ENCODE peak calls at places on chromosomes 3 and 15, in eight cellular contexts. One of them, this sample, is unnamed.

GRCh38 chr15:36519067-36519466 is 60.4 kb upstream of the CDIN1 start:
- DNase-seq in stomach: no peak
- DNase-seq in breast epithelium: no peak
- DNase-seq in transverse colon: no peak
- DNase-seq in prostate gland: no peak
- DNase-seq in GM23338: no peak
- DNase-seq in endothelial cell of umbilical vein: no peak
- DNase-seq in Panc1: no peak
- DNase-seq in this sample: no peak

GRCh38 chr15:76994001-76994400 is 925 bp upstream of the PSTPIP1 start:
- DNase-seq in stomach: peak
- DNase-seq in breast epithelium: no peak
- DNase-seq in transverse colon: peak
- DNase-seq in prostate gland: no peak
- DNase-seq in GM23338: no peak
- DNase-seq in endothelial cell of umbilical vein: no peak
- DNase-seq in Panc1: no peak
- DNase-seq in this sample: no peak

GRCh38 chr3:9508781-9509180 is 44.8 kb downstream of the LHFPL4 start:
- DNase-seq in stomach: no peak
- DNase-seq in breast epithelium: no peak
- DNase-seq in transverse colon: no peak
- DNase-seq in prostate gland: no peak
- DNase-seq in GM23338: peak
- DNase-seq in endothelial cell of umbilical vein: no peak
- DNase-seq in Panc1: no peak
- DNase-seq in this sample: no peak

GRCh38 chr3:4986611-4987373 is 7.6 kb downstream of the BHLHE40 start:
- DNase-seq in stomach: peak
- DNase-seq in breast epithelium: peak
- DNase-seq in transverse colon: peak
- DNase-seq in prostate gland: peak
- DNase-seq in GM23338: peak
- DNase-seq in endothelial cell of umbilical vein: peak
- DNase-seq in Panc1: no peak
- DNase-seq in this sample: peak

GRCh38 chr3:189282189-189282588 is 110.4 kb downstream of the TPRG1 start:
- DNase-seq in stomach: no peak
- DNase-seq in breast epithelium: no peak
- DNase-seq in transverse colon: no peak
- DNase-seq in prostate gland: no peak
- DNase-seq in GM23338: no peak
- DNase-seq in endothelial cell of umbilical vein: no peak
- DNase-seq in Panc1: no peak
- DNase-seq in this sample: no peak

GRCh38 chr3:164794099-164794498 is 284.2 kb downstream of the SI start:
- DNase-seq in stomach: no peak
- DNase-seq in breast epithelium: no peak
- DNase-seq in transverse colon: no peak
- DNase-seq in prostate gland: no peak
- DNase-seq in GM23338: no peak
- DNase-seq in endothelial cell of umbilical vein: no peak
- DNase-seq in Panc1: no peak
- DNase-seq in this sample: no peak

GRCh38 chr3:50340404-50341329 is at the start of gene RASSF1:
- DNase-seq in stomach: peak
- DNase-seq in breast epithelium: no peak
- DNase-seq in transverse colon: peak
- DNase-seq in prostate gland: no peak
- DNase-seq in GM23338: peak
- DNase-seq in endothelial cell of umbilical vein: no peak
- DNase-seq in Panc1: no peak
- DNase-seq in this sample: no peak

GRCh38 chr15:74235962-74236361 is at the start of gene CCDC33:
- DNase-seq in stomach: peak
- DNase-seq in breast epithelium: peak
- DNase-seq in transverse colon: peak
- DNase-seq in prostate gland: no peak
- DNase-seq in GM23338: no peak
- DNase-seq in endothelial cell of umbilical vein: no peak
- DNase-seq in Panc1: no peak
- DNase-seq in this sample: no peak

GRCh38 chr15:44591326-44591725 is 54.4 kb downstream of the EIF3J start:
- DNase-seq in stomach: no peak
- DNase-seq in breast epithelium: peak
- DNase-seq in transverse colon: no peak
- DNase-seq in prostate gland: peak
- DNase-seq in GM23338: no peak
- DNase-seq in endothelial cell of umbilical vein: no peak
- DNase-seq in Panc1: no peak
- DNase-seq in this sample: no peak

GRCh38 chr15:29045717-29046116 is 159.9 kb downstream of the APBA2 start:
- DNase-seq in stomach: no peak
- DNase-seq in breast epithelium: no peak
- DNase-seq in transverse colon: no peak
- DNase-seq in prostate gland: no peak
- DNase-seq in GM23338: no peak
- DNase-seq in endothelial cell of umbilical vein: no peak
- DNase-seq in Panc1: no peak
- DNase-seq in this sample: no peak

GRCh38 chr3:126431103-126431534 is 36.4 kb downstream of the CFAP100 start:
- DNase-seq in stomach: peak
- DNase-seq in breast epithelium: no peak
- DNase-seq in transverse colon: no peak
- DNase-seq in prostate gland: no peak
- DNase-seq in GM23338: no peak
- DNase-seq in endothelial cell of umbilical vein: no peak
- DNase-seq in Panc1: no peak
- DNase-seq in this sample: no peak

GRCh38 chr15:32750981-32751380 is 33.2 kb downstream of the GREM1 start:
- DNase-seq in stomach: no peak
- DNase-seq in breast epithelium: no peak
- DNase-seq in transverse colon: no peak
- DNase-seq in prostate gland: no peak
- DNase-seq in GM23338: no peak
- DNase-seq in endothelial cell of umbilical vein: no peak
- DNase-seq in Panc1: no peak
- DNase-seq in this sample: no peak

GRCh38 chr3:46183330-46183729 is 24.8 kb downstream of the CCR1 start:
- DNase-seq in stomach: no peak
- DNase-seq in breast epithelium: no peak
- DNase-seq in transverse colon: no peak
- DNase-seq in prostate gland: no peak
- DNase-seq in GM23338: peak
- DNase-seq in endothelial cell of umbilical vein: no peak
- DNase-seq in Panc1: no peak
- DNase-seq in this sample: no peak

GRCh38 chr15:60616147-60616546 is 137.2 kb upstream of the ICE2 start:
- DNase-seq in stomach: no peak
- DNase-seq in breast epithelium: no peak
- DNase-seq in transverse colon: no peak
- DNase-seq in prostate gland: no peak
- DNase-seq in GM23338: no peak
- DNase-seq in endothelial cell of umbilical vein: no peak
- DNase-seq in Panc1: no peak
- DNase-seq in this sample: peak

GRCh38 chr15:68725736-68726135 is 95.0 kb downstream of the ANP32A start:
- DNase-seq in stomach: peak
- DNase-seq in breast epithelium: peak
- DNase-seq in transverse colon: peak
- DNase-seq in prostate gland: no peak
- DNase-seq in GM23338: peak
- DNase-seq in endothelial cell of umbilical vein: no peak
- DNase-seq in Panc1: no peak
- DNase-seq in this sample: no peak

GRCh38 chr15:64137226-64137833 is 14.2 kb upstream of the SNX22 start:
- DNase-seq in stomach: no peak
- DNase-seq in breast epithelium: no peak
- DNase-seq in transverse colon: no peak
- DNase-seq in prostate gland: no peak
- DNase-seq in GM23338: peak
- DNase-seq in endothelial cell of umbilical vein: no peak
- DNase-seq in Panc1: no peak
- DNase-seq in this sample: no peak

GRCh38 chr3:29004885-29005599 is 275.8 kb upstream of the RBMS3 start:
- DNase-seq in stomach: no peak
- DNase-seq in breast epithelium: no peak
- DNase-seq in transverse colon: no peak
- DNase-seq in prostate gland: no peak
- DNase-seq in GM23338: no peak
- DNase-seq in endothelial cell of umbilical vein: no peak
- DNase-seq in Panc1: no peak
- DNase-seq in this sample: no peak

GRCh38 chr15:76935620-76936019 is 4.1 kb downstream of the RCN2 start:
- DNase-seq in stomach: no peak
- DNase-seq in breast epithelium: no peak
- DNase-seq in transverse colon: no peak
- DNase-seq in prostate gland: no peak
- DNase-seq in GM23338: no peak
- DNase-seq in endothelial cell of umbilical vein: no peak
- DNase-seq in Panc1: no peak
- DNase-seq in this sample: no peak

GRCh38 chr15:101124731-101125558 is 126.9 kb downstream of the CHSY1 start:
- DNase-seq in stomach: no peak
- DNase-seq in breast epithelium: no peak
- DNase-seq in transverse colon: no peak
- DNase-seq in prostate gland: no peak
- DNase-seq in GM23338: no peak
- DNase-seq in endothelial cell of umbilical vein: peak
- DNase-seq in Panc1: no peak
- DNase-seq in this sample: no peak

DNA sequence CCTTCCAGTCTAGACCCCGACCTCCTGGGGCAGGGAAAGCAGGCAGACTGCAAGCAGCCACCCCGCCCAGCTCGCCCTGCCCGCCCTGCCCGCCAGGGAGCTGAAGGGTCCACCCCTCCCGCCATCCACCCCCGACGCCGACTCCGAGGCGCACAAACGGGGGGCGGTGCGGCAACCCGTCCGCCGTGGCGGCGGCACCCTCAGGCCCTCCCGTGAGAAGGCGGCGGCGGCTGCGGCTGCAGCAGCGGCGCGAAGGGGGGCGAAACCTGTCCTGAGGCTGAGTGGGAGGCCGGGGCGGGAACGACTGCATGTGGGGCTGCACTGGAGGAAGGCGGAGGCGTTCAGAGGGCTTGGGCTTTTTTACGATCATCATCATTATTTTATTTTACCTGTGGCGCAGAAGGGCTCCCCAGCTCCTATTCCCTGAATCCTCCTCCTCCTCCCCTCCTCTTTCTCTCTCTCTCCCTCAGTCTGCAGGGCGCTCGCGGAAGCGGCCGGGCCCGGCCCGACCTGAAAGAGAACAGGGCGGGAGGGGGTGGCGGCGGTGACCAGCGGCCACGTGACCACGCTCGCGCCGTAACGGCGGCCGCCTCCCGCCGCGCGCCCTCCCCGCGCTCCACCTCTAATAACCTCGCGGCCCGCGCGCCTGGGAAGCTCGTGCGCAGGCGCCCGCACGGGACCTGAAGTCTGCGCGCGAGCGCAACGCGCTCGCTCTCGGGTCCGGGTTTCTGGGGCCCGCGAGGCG is at the start of gene TBC1D5:
- DNase-seq in stomach: peak
- DNase-seq in breast epithelium: peak
- DNase-seq in transverse colon: peak
- DNase-seq in prostate gland: peak
- DNase-seq in GM23338: peak
- DNase-seq in endothelial cell of umbilical vein: peak
- DNase-seq in Panc1: no peak
- DNase-seq in this sample: peak
- TF ChIP-seq POLR2AphosphoS5 in stomach: peak
- TF ChIP-seq POLR2AphosphoS5 in breast epithelium: peak
- TF ChIP-seq POLR2AphosphoS5 in transverse colon: peak
- TF ChIP-seq POLR2AphosphoS5 in prostate gland: peak
- TF ChIP-seq POLR2AphosphoS5 in GM23338: peak
- TF ChIP-seq POLR2AphosphoS5 in endothelial cell of umbilical vein: peak
- TF ChIP-seq POLR2AphosphoS5 in Panc1: peak
- TF ChIP-seq POLR2AphosphoS5 in this sample: peak

GRCh38 chr15:80942746-80943565 is 46.7 kb downstream of the MESD start:
- DNase-seq in stomach: no peak
- DNase-seq in breast epithelium: peak
- DNase-seq in transverse colon: no peak
- DNase-seq in prostate gland: peak
- DNase-seq in GM23338: no peak
- DNase-seq in endothelial cell of umbilical vein: no peak
- DNase-seq in Panc1: no peak
- DNase-seq in this sample: no peak
- TF ChIP-seq POLR2AphosphoS5 in stomach: no peak
- TF ChIP-seq POLR2AphosphoS5 in breast epithelium: peak
- TF ChIP-seq POLR2AphosphoS5 in transverse colon: no peak
- TF ChIP-seq POLR2AphosphoS5 in prostate gland: peak
- TF ChIP-seq POLR2AphosphoS5 in GM23338: no peak
- TF ChIP-seq POLR2AphosphoS5 in endothelial cell of umbilical vein: no peak
- TF ChIP-seq POLR2AphosphoS5 in Panc1: no peak
- TF ChIP-seq POLR2AphosphoS5 in this sample: no peak

GRCh38 chr3:100775669-100776068 is 66.4 kb downstream of the TFG start:
- DNase-seq in stomach: no peak
- DNase-seq in breast epithelium: no peak
- DNase-seq in transverse colon: no peak
- DNase-seq in prostate gland: no peak
- DNase-seq in GM23338: no peak
- DNase-seq in endothelial cell of umbilical vein: no peak
- DNase-seq in Panc1: no peak
- DNase-seq in this sample: no peak
- TF ChIP-seq POLR2AphosphoS5 in stomach: no peak
- TF ChIP-seq POLR2AphosphoS5 in breast epithelium: no peak
- TF ChIP-seq POLR2AphosphoS5 in transverse colon: no peak
- TF ChIP-seq POLR2AphosphoS5 in prostate gland: no peak
- TF ChIP-seq POLR2AphosphoS5 in GM23338: no peak
- TF ChIP-seq POLR2AphosphoS5 in endothelial cell of umbilical vein: no peak
- TF ChIP-seq POLR2AphosphoS5 in Panc1: no peak
- TF ChIP-seq POLR2AphosphoS5 in this sample: no peak

DNA sequence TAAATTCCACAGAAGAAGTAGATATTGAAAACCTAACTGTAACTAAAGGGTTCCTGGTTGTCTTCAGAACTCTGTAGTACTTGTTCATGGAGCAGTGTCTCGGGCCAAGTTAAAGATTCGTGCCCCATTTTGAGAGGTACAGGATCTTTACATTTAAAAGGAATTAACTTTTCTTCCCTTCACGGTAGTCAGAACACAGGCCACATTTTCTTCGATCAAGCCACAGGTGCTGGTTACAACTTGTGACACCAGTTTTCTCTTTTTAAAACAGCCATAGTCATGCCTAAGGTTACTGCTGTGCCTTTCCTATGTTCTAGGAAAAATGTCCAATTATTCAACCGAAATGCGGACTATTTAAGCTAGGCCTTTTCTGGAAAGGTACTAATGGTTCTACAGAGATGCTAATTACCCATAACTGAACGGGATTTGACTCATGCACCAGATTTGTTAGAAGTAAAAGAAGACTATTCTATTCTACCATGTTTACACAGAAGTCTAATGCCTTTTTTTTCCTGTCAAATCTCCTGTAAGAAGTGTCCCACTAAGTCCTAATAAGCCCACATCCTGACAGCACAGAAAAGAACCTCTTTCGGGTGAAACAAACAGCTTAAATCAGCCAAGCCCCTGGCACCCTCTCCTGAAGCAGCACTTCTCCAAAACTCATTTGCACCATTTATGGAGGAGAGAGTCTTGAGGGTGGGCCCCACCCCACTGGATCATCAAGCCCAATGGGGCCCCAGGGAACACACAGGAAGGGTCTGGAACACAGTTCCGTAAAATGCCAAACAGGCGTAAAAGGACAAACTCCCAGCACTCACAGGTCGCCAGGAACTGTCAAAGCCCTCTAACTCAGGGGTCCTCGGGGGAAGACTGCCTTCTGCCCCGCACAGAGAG is 1.9 kb downstream of the LRIG1 start:
- DNase-seq in stomach: no peak
- DNase-seq in breast epithelium: no peak
- DNase-seq in transverse colon: no peak
- DNase-seq in prostate gland: peak
- DNase-seq in GM23338: no peak
- DNase-seq in endothelial cell of umbilical vein: peak
- DNase-seq in Panc1: no peak
- DNase-seq in this sample: no peak
- TF ChIP-seq POLR2AphosphoS5 in stomach: no peak
- TF ChIP-seq POLR2AphosphoS5 in breast epithelium: no peak
- TF ChIP-seq POLR2AphosphoS5 in transverse colon: no peak
- TF ChIP-seq POLR2AphosphoS5 in prostate gland: peak
- TF ChIP-seq POLR2AphosphoS5 in GM23338: no peak
- TF ChIP-seq POLR2AphosphoS5 in endothelial cell of umbilical vein: no peak
- TF ChIP-seq POLR2AphosphoS5 in Panc1: no peak
- TF ChIP-seq POLR2AphosphoS5 in this sample: peak

This sample was measured in esophagus muscularis mucosa.